ENCODE peak calls at places on chromosomes 4 and X, in ten cellular contexts. One of them, this sample, is unnamed.

GRCh38 chrX:40854242-40854641 is 118.9 kb upstream of the MED14 start:
- DNase-seq in hepatocyte: no peak
- DNase-seq in left ventricle myocardium inferior: no peak
- DNase-seq in fibroblast of pulmonary artery: no peak
- DNase-seq in BJ: no peak
- DNase-seq in Karpas-422: no peak
- DNase-seq in effector memory CD4-positive, alpha-beta T cell: no peak
- DNase-seq in left lung: no peak
- DNase-seq in NB4: no peak
- DNase-seq in right atrium auricular region: no peak
- DNase-seq in this sample: no peak

GRCh38 chr4:518569-519083 is 19.6 kb downstream of the PIGG start:
- DNase-seq in effector memory CD4-positive, alpha-beta T cell: no peak
- DNase-seq in fibroblast of pulmonary artery: no peak
- DNase-seq in left ventricle myocardium inferior: no peak
- DNase-seq in right atrium auricular region: no peak
- DNase-seq in left lung: no peak
- DNase-seq in Karpas-422: no peak
- DNase-seq in BJ: no peak
- DNase-seq in NB4: no peak
- DNase-seq in hepatocyte: no peak
- DNase-seq in this sample: no peak

GRCh38 chr4:124753941-124754581 is 41.5 kb upstream of the ANKRD50 start:
- DNase-seq in hepatocyte: peak
- DNase-seq in BJ: no peak
- DNase-seq in effector memory CD4-positive, alpha-beta T cell: no peak
- DNase-seq in left lung: peak
- DNase-seq in Karpas-422: no peak
- DNase-seq in NB4: no peak
- DNase-seq in left ventricle myocardium inferior: no peak
- DNase-seq in fibroblast of pulmonary artery: no peak
- DNase-seq in right atrium auricular region: no peak
- DNase-seq in this sample: no peak

GRCh38 chr4:118586357-118586790 is 98.8 kb upstream of the METTL14 start:
- DNase-seq in BJ: no peak
- DNase-seq in fibroblast of pulmonary artery: no peak
- DNase-seq in right atrium auricular region: peak
- DNase-seq in hepatocyte: no peak
- DNase-seq in effector memory CD4-positive, alpha-beta T cell: no peak
- DNase-seq in left ventricle myocardium inferior: peak
- DNase-seq in NB4: peak
- DNase-seq in Karpas-422: no peak
- DNase-seq in left lung: no peak
- DNase-seq in this sample: no peak

GRCh38 chr4:67770422-67770821 is 16.2 kb upstream of the GNRHR start:
- DNase-seq in NB4: no peak
- DNase-seq in hepatocyte: no peak
- DNase-seq in Karpas-422: no peak
- DNase-seq in right atrium auricular region: no peak
- DNase-seq in BJ: no peak
- DNase-seq in left ventricle myocardium inferior: no peak
- DNase-seq in left lung: no peak
- DNase-seq in fibroblast of pulmonary artery: no peak
- DNase-seq in effector memory CD4-positive, alpha-beta T cell: no peak
- DNase-seq in this sample: no peak

GRCh38 chrX:143437439-143437838 is 79.8 kb downstream of the SPANXN3 start:
- DNase-seq in right atrium auricular region: no peak
- DNase-seq in Karpas-422: peak
- DNase-seq in left lung: no peak
- DNase-seq in effector memory CD4-positive, alpha-beta T cell: no peak
- DNase-seq in fibroblast of pulmonary artery: peak
- DNase-seq in NB4: peak
- DNase-seq in BJ: no peak
- DNase-seq in hepatocyte: peak
- DNase-seq in left ventricle myocardium inferior: no peak
- DNase-seq in this sample: no peak

GRCh38 chr4:7811536-7812190 is 128.0 kb downstream of the AFAP1 start:
- DNase-seq in right atrium auricular region: peak
- DNase-seq in left lung: no peak
- DNase-seq in NB4: no peak
- DNase-seq in Karpas-422: no peak
- DNase-seq in left ventricle myocardium inferior: peak
- DNase-seq in fibroblast of pulmonary artery: peak
- DNase-seq in effector memory CD4-positive, alpha-beta T cell: no peak
- DNase-seq in hepatocyte: peak
- DNase-seq in BJ: no peak
- DNase-seq in this sample: no peak

GRCh38 chr4:107283587-107284559 is 247.8 kb upstream of the DKK2 start:
- DNase-seq in Karpas-422: no peak
- DNase-seq in effector memory CD4-positive, alpha-beta T cell: no peak
- DNase-seq in NB4: no peak
- DNase-seq in BJ: peak
- DNase-seq in left lung: no peak
- DNase-seq in right atrium auricular region: no peak
- DNase-seq in left ventricle myocardium inferior: no peak
- DNase-seq in fibroblast of pulmonary artery: peak
- DNase-seq in hepatocyte: peak
- DNase-seq in this sample: peak

GRCh38 chr4:183729430-183730328 is 70.6 kb downstream of the TRAPPC11 start:
- DNase-seq in NB4: no peak
- DNase-seq in fibroblast of pulmonary artery: peak
- DNase-seq in right atrium auricular region: no peak
- DNase-seq in Karpas-422: no peak
- DNase-seq in left ventricle myocardium inferior: no peak
- DNase-seq in BJ: no peak
- DNase-seq in left lung: no peak
- DNase-seq in effector memory CD4-positive, alpha-beta T cell: no peak
- DNase-seq in hepatocyte: peak
- DNase-seq in this sample: no peak

GRCh38 chrX:14243823-14244222 is 214.1 kb upstream of the GEMIN8 start:
- DNase-seq in hepatocyte: no peak
- DNase-seq in left lung: no peak
- DNase-seq in left ventricle myocardium inferior: no peak
- DNase-seq in effector memory CD4-positive, alpha-beta T cell: no peak
- DNase-seq in right atrium auricular region: no peak
- DNase-seq in BJ: no peak
- DNase-seq in NB4: no peak
- DNase-seq in Karpas-422: no peak
- DNase-seq in fibroblast of pulmonary artery: no peak
- DNase-seq in this sample: no peak

GRCh38 chrX:131987252-131987651 is 35.9 kb upstream of the STK26 start:
- DNase-seq in Karpas-422: peak
- DNase-seq in hepatocyte: no peak
- DNase-seq in left ventricle myocardium inferior: no peak
- DNase-seq in right atrium auricular region: no peak
- DNase-seq in BJ: no peak
- DNase-seq in NB4: peak
- DNase-seq in fibroblast of pulmonary artery: peak
- DNase-seq in effector memory CD4-positive, alpha-beta T cell: no peak
- DNase-seq in left lung: no peak
- DNase-seq in this sample: no peak

GRCh38 chr4:124931050-124931449 is 218.5 kb upstream of the ANKRD50 start:
- DNase-seq in fibroblast of pulmonary artery: no peak
- DNase-seq in effector memory CD4-positive, alpha-beta T cell: no peak
- DNase-seq in hepatocyte: no peak
- DNase-seq in NB4: no peak
- DNase-seq in left ventricle myocardium inferior: no peak
- DNase-seq in Karpas-422: no peak
- DNase-seq in BJ: no peak
- DNase-seq in right atrium auricular region: no peak
- DNase-seq in left lung: no peak
- DNase-seq in this sample: no peak

GRCh38 chr4:100486496-100486895 is 31.3 kb downstream of the EMCN start:
- DNase-seq in Karpas-422: no peak
- DNase-seq in left ventricle myocardium inferior: no peak
- DNase-seq in right atrium auricular region: no peak
- DNase-seq in fibroblast of pulmonary artery: no peak
- DNase-seq in hepatocyte: no peak
- DNase-seq in NB4: no peak
- DNase-seq in left lung: no peak
- DNase-seq in BJ: no peak
- DNase-seq in effector memory CD4-positive, alpha-beta T cell: no peak
- DNase-seq in this sample: no peak

GRCh38 chr4:120636120-120636630 is 286.4 kb downstream of the PRDM5 start:
- DNase-seq in right atrium auricular region: no peak
- DNase-seq in effector memory CD4-positive, alpha-beta T cell: no peak
- DNase-seq in left lung: no peak
- DNase-seq in BJ: no peak
- DNase-seq in hepatocyte: no peak
- DNase-seq in left ventricle myocardium inferior: no peak
- DNase-seq in Karpas-422: no peak
- DNase-seq in NB4: no peak
- DNase-seq in fibroblast of pulmonary artery: no peak
- DNase-seq in this sample: no peak

GRCh38 chrX:130702867-130703707 is 199.9 kb downstream of the ENOX2 start:
- DNase-seq in left ventricle myocardium inferior: no peak
- DNase-seq in hepatocyte: no peak
- DNase-seq in NB4: no peak
- DNase-seq in fibroblast of pulmonary artery: no peak
- DNase-seq in BJ: no peak
- DNase-seq in effector memory CD4-positive, alpha-beta T cell: no peak
- DNase-seq in left lung: no peak
- DNase-seq in right atrium auricular region: no peak
- DNase-seq in Karpas-422: no peak
- DNase-seq in this sample: no peak

GRCh38 chr4:38872620-38873019 is 5.0 kb downstream of the FAM114A1 start:
- DNase-seq in left lung: no peak
- DNase-seq in right atrium auricular region: no peak
- DNase-seq in hepatocyte: peak
- DNase-seq in left ventricle myocardium inferior: no peak
- DNase-seq in effector memory CD4-positive, alpha-beta T cell: no peak
- DNase-seq in NB4: no peak
- DNase-seq in BJ: peak
- DNase-seq in Karpas-422: no peak
- DNase-seq in fibroblast of pulmonary artery: no peak
- DNase-seq in this sample: no peak

GRCh38 chr4:54225671-54226398 is 3.3 kb upstream of the PDGFRA start:
- DNase-seq in NB4: no peak
- DNase-seq in left ventricle myocardium inferior: no peak
- DNase-seq in hepatocyte: peak
- DNase-seq in fibroblast of pulmonary artery: peak
- DNase-seq in right atrium auricular region: no peak
- DNase-seq in Karpas-422: no peak
- DNase-seq in BJ: no peak
- DNase-seq in effector memory CD4-positive, alpha-beta T cell: no peak
- DNase-seq in left lung: no peak
- DNase-seq in this sample: no peak
- H3K4me3 ChIP-seq in NB4: no peak
- H3K4me3 ChIP-seq in left ventricle myocardium inferior: peak
- H3K4me3 ChIP-seq in hepatocyte: peak
- H3K4me3 ChIP-seq in fibroblast of pulmonary artery: peak
- H3K4me3 ChIP-seq in right atrium auricular region: peak
- H3K4me3 ChIP-seq in Karpas-422: no peak
- H3K4me3 ChIP-seq in BJ: peak
- H3K4me3 ChIP-seq in effector memory CD4-positive, alpha-beta T cell: peak
- H3K4me3 ChIP-seq in left lung: peak
- H3K4me3 ChIP-seq in this sample: peak

GRCh38 chr4:6562931-6563901 is 11.8 kb upstream of the MAN2B2 start:
- DNase-seq in hepatocyte: no peak
- DNase-seq in left lung: no peak
- DNase-seq in NB4: peak
- DNase-seq in left ventricle myocardium inferior: no peak
- DNase-seq in Karpas-422: no peak
- DNase-seq in BJ: no peak
- DNase-seq in effector memory CD4-positive, alpha-beta T cell: no peak
- DNase-seq in right atrium auricular region: no peak
- DNase-seq in fibroblast of pulmonary artery: no peak
- DNase-seq in this sample: no peak

GRCh38 chr4:6566582-6567190 is 8.3 kb upstream of the MAN2B2 start:
- DNase-seq in Karpas-422: no peak
- DNase-seq in left ventricle myocardium inferior: no peak
- DNase-seq in fibroblast of pulmonary artery: no peak
- DNase-seq in right atrium auricular region: no peak
- DNase-seq in hepatocyte: no peak
- DNase-seq in left lung: no peak
- DNase-seq in effector memory CD4-positive, alpha-beta T cell: no peak
- DNase-seq in BJ: no peak
- DNase-seq in NB4: peak
- DNase-seq in this sample: no peak

GRCh38 chr4:6565691-6566431 is 9.1 kb upstream of the MAN2B2 start:
- DNase-seq in left lung: no peak
- DNase-seq in Karpas-422: no peak
- DNase-seq in left ventricle myocardium inferior: no peak
- DNase-seq in effector memory CD4-positive, alpha-beta T cell: no peak
- DNase-seq in NB4: no peak
- DNase-seq in hepatocyte: no peak
- DNase-seq in fibroblast of pulmonary artery: no peak
- DNase-seq in right atrium auricular region: no peak
- DNase-seq in BJ: no peak
- DNase-seq in this sample: no peak

GRCh38 chr4:6561706-6562371 is 13.2 kb upstream of the MAN2B2 start:
- DNase-seq in left lung: no peak
- DNase-seq in effector memory CD4-positive, alpha-beta T cell: no peak
- DNase-seq in Karpas-422: no peak
- DNase-seq in right atrium auricular region: no peak
- DNase-seq in fibroblast of pulmonary artery: no peak
- DNase-seq in BJ: no peak
- DNase-seq in left ventricle myocardium inferior: no peak
- DNase-seq in NB4: no peak
- DNase-seq in hepatocyte: no peak
- DNase-seq in this sample: no peak

GRCh38 chr4:6563935-6564645 is 10.9 kb upstream of the MAN2B2 start:
- DNase-seq in NB4: no peak
- DNase-seq in right atrium auricular region: no peak
- DNase-seq in effector memory CD4-positive, alpha-beta T cell: no peak
- DNase-seq in left ventricle myocardium inferior: no peak
- DNase-seq in Karpas-422: no peak
- DNase-seq in hepatocyte: no peak
- DNase-seq in BJ: no peak
- DNase-seq in fibroblast of pulmonary artery: no peak
- DNase-seq in left lung: no peak
- DNase-seq in this sample: no peak
- H3K4me3 ChIP-seq in NB4: no peak
- H3K4me3 ChIP-seq in right atrium auricular region: no peak
- H3K4me3 ChIP-seq in effector memory CD4-positive, alpha-beta T cell: no peak
- H3K4me3 ChIP-seq in left ventricle myocardium inferior: peak
- H3K4me3 ChIP-seq in Karpas-422: no peak
- H3K4me3 ChIP-seq in hepatocyte: no peak
- H3K4me3 ChIP-seq in BJ: peak
- H3K4me3 ChIP-seq in fibroblast of pulmonary artery: no peak
- H3K4me3 ChIP-seq in left lung: no peak
- H3K4me3 ChIP-seq in this sample: no peak

GRCh38 chrX:2627272-2627867 is 63.7 kb upstream of the CD99 start:
- DNase-seq in BJ: no peak
- DNase-seq in effector memory CD4-positive, alpha-beta T cell: peak
- DNase-seq in NB4: peak
- DNase-seq in right atrium auricular region: no peak
- DNase-seq in fibroblast of pulmonary artery: peak
- DNase-seq in Karpas-422: peak
- DNase-seq in left ventricle myocardium inferior: no peak
- DNase-seq in left lung: no peak
- DNase-seq in hepatocyte: peak
- DNase-seq in this sample: no peak
- H3K4me3 ChIP-seq in BJ: no peak
- H3K4me3 ChIP-seq in effector memory CD4-positive, alpha-beta T cell: no peak
- H3K4me3 ChIP-seq in NB4: no peak
- H3K4me3 ChIP-seq in right atrium auricular region: no peak
- H3K4me3 ChIP-seq in fibroblast of pulmonary artery: no peak
- H3K4me3 ChIP-seq in Karpas-422: peak
- H3K4me3 ChIP-seq in left ventricle myocardium inferior: no peak
- H3K4me3 ChIP-seq in left lung: no peak
- H3K4me3 ChIP-seq in hepatocyte: no peak
- H3K4me3 ChIP-seq in this sample: no peak

GRCh38 chrX:71285929-71286328 is 2.5 kb downstream of the NONO start:
- DNase-seq in NB4: no peak
- DNase-seq in Karpas-422: no peak
- DNase-seq in left ventricle myocardium inferior: no peak
- DNase-seq in fibroblast of pulmonary artery: no peak
- DNase-seq in BJ: no peak
- DNase-seq in hepatocyte: no peak
- DNase-seq in right atrium auricular region: no peak
- DNase-seq in left lung: no peak
- DNase-seq in effector memory CD4-positive, alpha-beta T cell: no peak
- DNase-seq in this sample: no peak
- H3K4me3 ChIP-seq in NB4: peak
- H3K4me3 ChIP-seq in Karpas-422: peak
- H3K4me3 ChIP-seq in left ventricle myocardium inferior: peak
- H3K4me3 ChIP-seq in fibroblast of pulmonary artery: peak
- H3K4me3 ChIP-seq in BJ: peak
- H3K4me3 ChIP-seq in hepatocyte: peak
- H3K4me3 ChIP-seq in right atrium auricular region: no peak
- H3K4me3 ChIP-seq in left lung: peak
- H3K4me3 ChIP-seq in effector memory CD4-positive, alpha-beta T cell: no peak
- H3K4me3 ChIP-seq in this sample: peak

This sample was measured in kidney epithelial cell.